ENCODE peak calls at places on chromosomes 2 and 18, in six cellular contexts. I is OCI-LY7, U is HFF-Myc, B is brain microvascular endothelial cell, K is ascending aorta, F is astrocyte of the spinal cord. X is an unnamed sample.

GRCh38 chr2:118710481-118710880 is 137.0 kb downstream of the EN1 start:
- DNase-seq in I (no peak), U (no peak), B (peak), K (no peak), F (no peak), X (no peak)

GRCh38 chr2:110864721-110865120 is 132.3 kb downstream of the ACOXL start:
- DNase-seq in I (no peak), U (no peak), B (no peak), K (no peak), F (no peak), X (no peak)

GRCh38 chr18:48356909-48357631 is 52.1 kb downstream of the ZBTB7C start:
- DNase-seq in I (no peak), U (no peak), B (no peak), K (peak), F (no peak), X (no peak)

GRCh38 chr2:66389651-66390131 is 45.2 kb upstream of the MEIS1 start:
- DNase-seq in I (no peak), U (no peak), B (no peak), K (no peak), F (peak), X (no peak)

GRCh38 chr2:197269173-197269572 is 41.4 kb downstream of the ANKRD44 start:
- DNase-seq in I (no peak), U (no peak), B (no peak), K (no peak), F (peak), X (peak)

GRCh38 chr2:200929334-200930249 is 33.9 kb downstream of the ORC2 start:
- DNase-seq in I (no peak), U (no peak), B (no peak), K (no peak), F (no peak), X (peak)

GRCh38 chr2:181174880-181175590 is 194.6 kb downstream of the UBE2E3 start:
- DNase-seq in I (no peak), U (no peak), B (peak), K (no peak), F (peak), X (no peak)

GRCh38 chr18:58087928-58088722 is 44.1 kb downstream of the NEDD4L start:
- DNase-seq in I (no peak), U (no peak), B (no peak), K (no peak), F (no peak), X (no peak)

GRCh38 chr2:64479259-64480198 is 25.6 kb downstream of the LGALSL start:
- DNase-seq in I (no peak), U (no peak), B (no peak), K (no peak), F (no peak), X (no peak)

GRCh38 chr2:54871457-54872103 is 148.1 kb downstream of the EML6 start:
- DNase-seq in I (no peak), U (no peak), B (peak), K (no peak), F (peak), X (peak)

GRCh38 chr2:25567406-25567805 is 106.0 kb downstream of the DTNB start:
- DNase-seq in I (peak), U (no peak), B (peak), K (no peak), F (peak), X (peak)

GRCh38 chr2:37706334-37706733 is 34.9 kb upstream of the CDC42EP3 start:
- DNase-seq in I (no peak), U (no peak), B (no peak), K (no peak), F (no peak), X (no peak)

GRCh38 chr18:46915800-46916550 is 1.3 kb downstream of the PIAS2 start:
- DNase-seq in I (peak), U (no peak), B (no peak), K (no peak), F (no peak), X (no peak)

GRCh38 chr2:126527836-126528490 is 128.0 kb upstream of the GYPC start:
- DNase-seq in I (peak), U (peak), B (peak), K (peak), F (peak), X (peak)

GRCh38 chr2:157898591-157898996 is 22.5 kb upstream of the ACVR1 start:
- DNase-seq in I (no peak), U (peak), B (peak), K (no peak), F (peak), X (peak)

GRCh38 chr2:179355881-179356280 is 91.2 kb upstream of the SESTD1 start:
- DNase-seq in I (no peak), U (no peak), B (no peak), K (no peak), F (no peak), X (no peak)

GRCh38 chr2:85994421-85994777 is 105.6 kb upstream of the ST3GAL5 start:
- DNase-seq in I (no peak), U (no peak), B (no peak), K (peak), F (no peak), X (no peak)

GRCh38 chr2:88613921-88614320 is 13.3 kb downstream of the EIF2AK3 start:
- DNase-seq in I (no peak), U (no peak), B (no peak), K (no peak), F (no peak), X (no peak)

GRCh38 chr2:238998775-238999174 is 150.9 kb downstream of the TWIST2 start:
- DNase-seq in I (no peak), U (no peak), B (no peak), K (no peak), F (no peak), X (no peak)

GRCh38 chr2:212905640-212906201 is 245.7 kb downstream of the IKZF2 start:
- DNase-seq in I (no peak), U (no peak), B (peak), K (no peak), F (peak), X (peak)

GRCh38 chr2:204453730-204454167 is 91.5 kb upstream of the PARD3B start:
- DNase-seq in I (no peak), U (peak), B (peak), K (no peak), F (no peak), X (peak)

GRCh38 chr2:134372611-134373131 is 118.8 kb downstream of the MGAT5 start:
- DNase-seq in I (no peak), U (peak), B (peak), K (no peak), F (peak), X (peak)

GRCh38 chr2:64866797-64867196 is 122.4 kb upstream of the SLC1A4 start:
- DNase-seq in I (no peak), U (peak), B (peak), K (no peak), F (peak), X (peak)

GRCh38 chr2:25088817-25089485 is 47.1 kb downstream of the EFR3B start:
- DNase-seq in I (no peak), U (no peak), B (no peak), K (no peak), F (no peak), X (no peak)

GRCh38 chr2:214674278-214674677 is 135.2 kb downstream of the BARD1 start:
- DNase-seq in I (no peak), U (no peak), B (no peak), K (no peak), F (no peak), X (no peak)

GRCh38 chr2:190352668-190353536 is 9.5 kb downstream of the INPP1 start:
- DNase-seq in I (no peak), U (no peak), B (no peak), K (no peak), F (no peak), X (no peak)

GRCh38 chr2:119786312-119786711 is 26.6 kb downstream of the PTPN4 start:
- DNase-seq in I (no peak), U (no peak), B (no peak), K (no peak), F (no peak), X (no peak)

GRCh38 chr2:157845081-157845480 is 31.0 kb downstream of the ACVR1 start:
- DNase-seq in I (no peak), U (no peak), B (no peak), K (no peak), F (no peak), X (no peak)

GRCh38 chr2:166230024-166230723 is 102.4 kb upstream of the SCN1A start:
- DNase-seq in I (no peak), U (no peak), B (peak), K (no peak), F (peak), X (peak)

GRCh38 chr18:44934894-44935293 is 254.2 kb downstream of the SETBP1 start:
- DNase-seq in I (no peak), U (no peak), B (no peak), K (no peak), F (no peak), X (no peak)

GRCh38 chr2:234269769-234270204 is 219.3 kb downstream of the SPP2 start:
- DNase-seq in I (no peak), U (no peak), B (peak), K (no peak), F (no peak), X (no peak)

GRCh38 chr2:96083064-96083889 is 33.1 kb downstream of the ADRA2B start:
- DNase-seq in I (no peak), U (no peak), B (no peak), K (no peak), F (no peak), X (no peak)

GRCh38 chr18:75101916-75102315 is 107.0 kb downstream of the PTGR3 start:
- DNase-seq in I (no peak), U (no peak), B (no peak), K (no peak), F (no peak), X (no peak)

GRCh38 chr2:96523659-96524481 is 12.7 kb upstream of the ARID5A start:
- DNase-seq in I (no peak), U (peak), B (no peak), K (no peak), F (no peak), X (peak)

GRCh38 chr2:102315850-102316370 is 4.5 kb downstream of the IL1RL1 start:
- DNase-seq in I (no peak), U (no peak), B (no peak), K (no peak), F (no peak), X (no peak)

GRCh38 chr2:117055499-117056375 is 758.8 kb upstream of the DDX18 start:
- DNase-seq in I (no peak), U (no peak), B (no peak), K (no peak), F (no peak), X (no peak)

GRCh38 chr2:117057021-117057420 is 757.5 kb upstream of the DDX18 start:
- DNase-seq in I (no peak), U (no peak), B (no peak), K (no peak), F (no peak), X (no peak)

GRCh38 chr2:117058366-117058765 is 756.1 kb upstream of the DDX18 start:
- DNase-seq in I (peak), U (no peak), B (no peak), K (no peak), F (no peak), X (no peak)

DNA sequence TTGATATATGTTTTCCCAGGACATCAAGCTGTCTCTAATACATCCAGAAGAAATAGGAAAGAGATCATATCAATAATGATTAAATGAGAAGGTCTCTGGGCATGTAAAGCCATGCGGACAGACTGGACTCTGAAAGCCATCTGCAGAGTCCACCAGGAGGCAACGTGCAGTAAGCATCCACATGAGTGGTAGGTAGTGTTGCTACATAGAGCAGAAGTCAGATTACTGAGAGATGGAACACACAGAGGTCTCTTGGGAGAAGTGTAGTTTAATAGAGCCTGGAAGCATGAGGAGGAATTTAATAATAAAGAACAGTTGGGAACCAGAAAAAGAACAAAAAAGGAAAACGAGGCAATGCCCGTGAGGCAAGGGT is 758.1 kb upstream of the DDX18 start:
- DNase-seq in I (no peak), U (no peak), B (no peak), K (no peak), F (no peak), X (no peak)
- TF ChIP-seq CTCF in I (no peak), U (no peak), B (no peak), K (no peak), F (no peak), X (no peak)

GRCh38 chr2:188937228-188938220 is 36.6 kb upstream of the COL3A1 start:
- DNase-seq in I (no peak), U (no peak), B (peak), K (no peak), F (peak), X (peak)
- TF ChIP-seq CTCF in I (no peak), U (no peak), B (no peak), K (no peak), F (no peak), X (no peak)

DNA sequence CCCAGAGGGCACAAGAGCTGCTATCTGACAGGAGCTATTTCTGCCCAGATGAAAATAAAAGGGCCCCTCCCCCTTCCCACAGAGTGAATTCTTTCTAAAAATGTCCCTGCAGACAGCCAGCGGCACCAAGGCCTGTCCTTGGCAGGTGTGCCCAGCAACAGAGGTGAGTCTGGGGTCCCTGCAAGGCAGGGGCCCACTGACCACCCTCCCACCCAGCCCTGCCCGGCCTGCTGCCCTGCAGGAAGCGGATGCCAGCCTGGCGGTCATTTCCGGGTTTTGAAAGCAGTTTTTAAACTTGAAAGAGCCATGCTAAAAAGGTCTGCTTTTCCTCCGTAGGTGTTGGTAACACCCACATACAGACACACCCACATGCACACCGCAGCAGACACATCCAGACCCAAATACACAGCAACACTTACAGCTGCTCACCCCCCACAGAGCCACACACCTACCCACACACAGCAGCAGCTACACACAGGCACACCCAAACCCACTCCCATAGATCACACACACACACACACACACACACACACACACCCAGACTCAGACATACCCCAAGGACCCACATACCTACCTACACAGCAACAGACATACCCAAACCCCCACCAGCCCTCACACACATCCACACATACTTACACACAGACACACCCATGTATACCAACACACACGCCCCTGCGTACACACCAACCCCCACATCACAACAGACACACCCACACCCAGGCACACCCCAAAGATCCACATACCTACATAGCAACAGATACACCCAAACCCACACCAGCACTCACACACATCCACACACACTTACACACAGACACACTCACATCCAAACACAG is 7.6 kb downstream of the ZFP36L2 start:
- DNase-seq in I (peak), U (no peak), B (peak), K (peak), F (peak), X (no peak)
- TF ChIP-seq CTCF in I (no peak), U (no peak), B (no peak), K (no peak), F (no peak), X (no peak)

DNA sequence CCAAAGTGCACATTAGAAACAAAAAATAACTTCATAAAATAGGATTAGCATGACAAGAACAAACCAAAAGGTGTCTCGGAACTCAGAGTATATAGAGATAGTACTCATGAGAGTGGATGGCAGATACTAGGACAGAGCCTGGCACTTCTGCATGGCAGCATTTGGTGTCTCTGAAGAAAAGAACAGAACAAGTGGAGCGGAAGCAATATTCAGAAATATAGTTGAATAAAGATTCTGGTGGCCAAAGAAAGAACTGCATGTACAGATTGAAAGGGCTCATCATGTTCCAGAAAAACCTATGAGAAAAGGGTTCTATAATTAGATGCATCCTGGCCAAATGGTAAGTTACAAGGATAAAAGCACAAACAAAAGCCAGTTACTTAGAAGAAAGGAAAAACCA is 90.9 kb downstream of the CCDC138 start:
- DNase-seq in I (no peak), U (no peak), B (no peak), K (no peak), F (no peak), X (no peak)
- TF ChIP-seq CTCF in I (no peak), U (no peak), B (no peak), K (no peak), F (no peak), X (peak)